ENCODE peak calls at places on chromosomes 13 and 19, in six cellular contexts. M is aorta; R is cardiac muscle cell; U is breast epithelium; P is CD4-positive, alpha-beta T cell; H is body of pancreas. X is an unnamed sample. For H3K9me3, the result is how much of the 10 kb centered on the place peaks cover.

GRCh38 chr13:30034448-30034795 is 184.0 kb upstream of the UBL3 start:
- DNase-seq in M (no peak), U (no peak), P (no peak), R (peak), H (no peak), X (no peak)

GRCh38 chr13:50275392-50276063 is 260.3 kb downstream of the KCNRG start:
- DNase-seq in M (no peak), U (no peak), H (no peak), R (no peak), P (no peak), X (no peak)

GRCh38 chr13:44819245-44819644 is 170.0 kb downstream of the NUFIP1 start:
- DNase-seq in H (peak), R (peak), U (no peak), M (no peak), P (no peak), X (no peak)

GRCh38 chr19:18733196-18733647 is 49.7 kb downstream of the CRTC1 start:
- DNase-seq in R (peak), P (no peak), U (no peak), H (peak), M (no peak), X (no peak)

GRCh38 chr13:24802074-24802473 is 38.1 kb downstream of the RNF17 start:
- DNase-seq in U (no peak), P (no peak), H (no peak), M (no peak), R (peak), X (no peak)

GRCh38 chr13:105573134-105573533 is 962.3 kb downstream of the EFNB2 start:
- DNase-seq in P (no peak), U (no peak), H (no peak), R (no peak), M (no peak), X (no peak)

GRCh38 chr13:37290691-37291090 is 185.2 kb upstream of the CSNK1A1L start:
- DNase-seq in R (no peak), H (no peak), P (no peak), M (no peak), U (no peak), X (no peak)

GRCh38 chr13:99916366-99917103 is 55.0 kb downstream of the ZIC5 start:
- DNase-seq in H (peak), R (peak), M (no peak), P (no peak), U (no peak), X (no peak)

GRCh38 chr19:16566161-16566560 is 6.1 kb downstream of the SLC35E1 start:
- DNase-seq in R (no peak), U (peak), H (no peak), M (no peak), P (peak), X (peak)

GRCh38 chr19:917323-918151 is at the start of gene KISS1R:
- DNase-seq in R (no peak), H (peak), M (no peak), U (no peak), P (peak), X (peak)

GRCh38 chr13:41813426-41813825 is 147.5 kb downstream of the VWA8 start:
- DNase-seq in R (peak), M (no peak), P (no peak), H (no peak), U (no peak), X (no peak)

GRCh38 chr13:113532156-113532806 is 41.8 kb upstream of the DCUN1D2 start:
- DNase-seq in H (no peak), P (no peak), U (no peak), R (peak), M (no peak), X (no peak)

GRCh38 chr19:35076026-35076370 is 34.5 kb downstream of the HPN start:
- DNase-seq in H (no peak), U (no peak), R (no peak), P (no peak), M (no peak), X (no peak)

GRCh38 chr13:44231786-44232516 is 141.7 kb upstream of the SERP2 start:
- DNase-seq in R (peak), U (peak), H (peak), P (no peak), M (peak), X (no peak)

GRCh38 chr19:37874784-37875183 is 31.6 kb downstream of the WDR87 start:
- DNase-seq in U (no peak), R (no peak), H (no peak), P (no peak), M (no peak), X (no peak)

GRCh38 chr13:73429691-73430090 is 370.9 kb downstream of the KLF5 start:
- DNase-seq in M (no peak), U (no peak), R (peak), P (no peak), H (no peak), X (no peak)

GRCh38 chr13:93789058-93789457 is 562.5 kb downstream of the GPC6 start:
- DNase-seq in P (no peak), H (no peak), U (no peak), R (no peak), M (no peak), X (no peak)

GRCh38 chr13:68982961-68983619 is 1124.5 kb upstream of the ATXN8OS start:
- DNase-seq in R (no peak), P (no peak), H (no peak), U (no peak), M (peak), X (no peak)

GRCh38 chr19:33771308-33772101 is 25.2 kb upstream of the KCTD15 start:
- DNase-seq in R (peak), M (peak), P (peak), H (peak), U (peak), X (peak)

GRCh38 chr19:17579523-17580244 is 24.2 kb downstream of the COLGALT1 start:
- DNase-seq in H (no peak), U (no peak), R (peak), M (peak), P (no peak), X (no peak)

GRCh38 chr19:46812898-46813569 is 24.6 kb upstream of the SLC1A5 start:
- DNase-seq in M (peak), H (peak), U (peak), P (no peak), R (no peak), X (no peak)

GRCh38 chr19:10751109-10751972 is 33.5 kb downstream of the DNM2 start:
- DNase-seq in M (no peak), H (peak), U (peak), R (no peak), P (no peak), X (no peak)

GRCh38 chr19:45245826-45246225 is 619 bp upstream of the EXOC3L2 start:
- DNase-seq in H (no peak), P (no peak), M (no peak), R (peak), U (no peak), X (no peak)

GRCh38 chr19:37936166-37936565 is 29.2 kb downstream of the SIPA1L3 start:
- DNase-seq in P (no peak), M (no peak), U (no peak), H (peak), R (no peak), X (no peak)

GRCh38 chr13:25335856-25336255 is 34.4 kb downstream of the NUP58 start:
- DNase-seq in P (no peak), U (no peak), R (peak), H (no peak), M (no peak), X (no peak)

GRCh38 chr19:1408300-1409203 is 1.2 kb downstream of the DAZAP1 start:
- DNase-seq in H (peak), P (peak), R (peak), U (no peak), M (peak), X (peak)

GRCh38 chr13:109272595-109273325 is 513.6 kb downstream of the IRS2 start:
- DNase-seq in U (no peak), M (no peak), R (peak), P (no peak), H (no peak), X (no peak)

GRCh38 chr13:30907167-30907761 is 1.2 kb downstream of the MEDAG start:
- DNase-seq in H (no peak), R (peak), U (no peak), P (no peak), M (no peak), X (no peak)

GRCh38 chr13:112931028-112931934 is 37.7 kb upstream of the MCF2L start:
- DNase-seq in H (no peak), U (peak), R (peak), P (no peak), M (no peak), X (no peak)

GRCh38 chr13:47945738-47946137 is 55.3 kb downstream of the SUCLA2 start:
- DNase-seq in P (no peak), U (no peak), R (peak), M (no peak), H (no peak), X (no peak)

GRCh38 chr13:49315756-49316481 is 68.2 kb downstream of the CDADC1 start:
- DNase-seq in U (no peak), M (no peak), P (no peak), H (no peak), R (no peak), X (no peak)

GRCh38 chr19:18594824-18595373 is 6.3 kb downstream of the REX1BD start:
- DNase-seq in M (no peak), R (no peak), U (no peak), P (no peak), H (no peak), X (no peak)

GRCh38 chr13:52345048-52345447 is 60.9 kb downstream of the THSD1 start:
- DNase-seq in U (no peak), R (peak), M (no peak), P (no peak), H (no peak), X (no peak)

GRCh38 chr19:40223135-40223822 is 3.2 kb downstream of the CCNP start:
- DNase-seq in R (no peak), U (no peak), P (peak), H (no peak), M (no peak), X (peak)
- H3K9me3 ChIP-seq in R (under half), U (under half), P (under half), H (under half), M (under half), X (under half)

GRCh38 chr19:23381114-23381513 is 14.2 kb downstream of the ZNF91 start:
- DNase-seq in P (no peak), U (no peak), H (no peak), R (no peak), M (no peak), X (no peak)
- H3K9me3 ChIP-seq in P (half or more), U (half or more), H (under half), R (under half), M (under half), X (under half)

GRCh38 chr13:34779171-34779570 is 162.9 kb upstream of the NBEA start:
- DNase-seq in P (no peak), U (no peak), H (no peak), R (peak), M (no peak), X (no peak)
- H3K9me3 ChIP-seq in P (under half), U (under half), H (under half), R (under half), M (under half), X (under half)

DNA sequence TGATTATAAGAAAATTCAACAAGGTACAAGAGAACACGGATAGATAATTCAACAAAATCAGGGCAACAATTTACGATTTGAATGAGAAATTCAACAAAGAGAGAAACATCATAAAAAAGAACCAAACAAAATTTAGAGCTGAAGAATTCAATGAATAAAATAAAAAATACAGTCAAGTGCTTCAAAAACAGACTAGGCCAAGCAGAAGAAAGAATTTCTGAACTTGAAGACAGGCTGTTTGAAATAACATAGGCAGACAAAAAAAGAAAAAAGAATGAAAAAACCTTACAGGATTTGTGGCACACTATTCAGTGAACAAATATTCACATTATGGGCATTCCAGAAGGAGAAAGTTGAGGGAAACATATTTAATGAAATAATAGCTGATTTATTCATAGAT is 31.1 kb downstream of the ZNF283 start:
- DNase-seq in M (no peak), U (no peak), H (no peak), P (no peak), R (no peak), X (no peak)
- H3K9me3 ChIP-seq in M (under half), U (half or more), H (under half), P (half or more), R (under half), X (under half)

DNA sequence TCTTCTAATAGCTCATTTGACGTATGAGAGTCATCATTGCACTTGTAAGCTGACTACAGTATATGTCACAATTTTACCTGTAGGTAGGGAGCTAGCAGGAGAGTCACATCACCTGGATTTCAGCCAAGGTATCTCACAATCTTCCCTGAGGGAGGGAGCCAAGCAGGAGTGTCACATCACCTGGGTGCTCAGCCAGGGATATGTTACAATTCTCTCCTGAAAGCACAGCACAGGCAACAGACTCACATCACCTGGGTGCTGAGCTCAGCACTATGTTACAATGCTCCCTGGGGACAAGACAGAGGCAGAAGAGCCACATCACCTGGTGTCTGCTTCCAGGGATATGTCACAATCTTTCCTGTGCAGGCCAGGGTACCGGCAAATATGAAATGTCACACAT is 51.5 kb upstream of the ZNF730 start:
- DNase-seq in U (no peak), M (no peak), R (no peak), H (no peak), P (no peak), X (no peak)
- H3K9me3 ChIP-seq in U (under half), M (under half), R (under half), H (under half), P (under half), X (under half)

GRCh38 chr19:58182989-58183821 is at the start of gene ZNF274:
- DNase-seq in M (peak), R (peak), H (peak), U (peak), P (peak), X (peak)

GRCh38 chr19:58181902-58182576 is 822 bp upstream of the ZNF274 start:
- DNase-seq in H (no peak), M (peak), U (peak), P (peak), R (peak), X (no peak)

GRCh38 chr19:58183822-58184215 is 958 bp downstream of the ZNF274 start:
- DNase-seq in R (no peak), P (no peak), H (no peak), M (no peak), U (no peak), X (no peak)

GRCh38 chr19:58182577-58182988 is 278 bp upstream of the ZNF274 start:
- DNase-seq in R (no peak), H (no peak), M (no peak), U (no peak), P (peak), X (no peak)
- H3K9me3 ChIP-seq in R (under half), H (under half), M (under half), U (half or more), P (half or more), X (half or more)

X was measured in T-helper 17 cell.